ENCODE peak calls at places on chromosomes 11 and 22, in six cellular contexts. B is mesendoderm; N is cardiac muscle cell; F is adrenal gland; W is CD8-positive, alpha-beta memory T cell; I is pancreas. V is an unnamed sample.

GRCh38 chr11:44623321-44623715 is 57.9 kb downstream of the CD82 start:
- DNase-seq in B (no peak), N (no peak), F (peak), W (peak), I (peak), V (no peak)

GRCh38 chr22:19988331-19988808 is 28.3 kb downstream of the ARVCF start:
- DNase-seq in B (no peak), N (no peak), F (no peak), W (no peak), I (no peak), V (no peak)

GRCh38 chr22:48827228-48827810 is 1000.4 kb downstream of the BRD1 start:
- DNase-seq in B (no peak), N (no peak), F (no peak), W (no peak), I (peak), V (no peak)

GRCh38 chr11:115324569-115325432 is 179.4 kb downstream of the CADM1 start:
- DNase-seq in B (peak), N (peak), F (peak), W (peak), I (no peak), V (peak)

GRCh38 chr11:537622-538430 is 499 bp downstream of the LRRC56 start:
- DNase-seq in B (no peak), N (no peak), F (no peak), W (no peak), I (peak), V (no peak)

GRCh38 chr11:76695133-76695532 is 24.6 kb upstream of the LRRC32 start:
- DNase-seq in B (no peak), N (no peak), F (no peak), W (no peak), I (no peak), V (no peak)

GRCh38 chr11:65770951-65771567 is 9.7 kb downstream of the AP5B1 start:
- DNase-seq in B (no peak), N (no peak), F (no peak), W (no peak), I (no peak), V (no peak)

GRCh38 chr11:25991476-25991875 is 340.5 kb upstream of the ANO3 start:
- DNase-seq in B (no peak), N (no peak), F (no peak), W (no peak), I (no peak), V (no peak)

GRCh38 chr11:61173456-61173855 is 12.2 kb upstream of the VPS37C start:
- DNase-seq in B (no peak), N (no peak), F (no peak), W (no peak), I (no peak), V (no peak)

GRCh38 chr11:108115495-108116140 is 5.7 kb upstream of the ACAT1 start:
- DNase-seq in B (peak), N (peak), F (peak), W (no peak), I (peak), V (peak)

DNA sequence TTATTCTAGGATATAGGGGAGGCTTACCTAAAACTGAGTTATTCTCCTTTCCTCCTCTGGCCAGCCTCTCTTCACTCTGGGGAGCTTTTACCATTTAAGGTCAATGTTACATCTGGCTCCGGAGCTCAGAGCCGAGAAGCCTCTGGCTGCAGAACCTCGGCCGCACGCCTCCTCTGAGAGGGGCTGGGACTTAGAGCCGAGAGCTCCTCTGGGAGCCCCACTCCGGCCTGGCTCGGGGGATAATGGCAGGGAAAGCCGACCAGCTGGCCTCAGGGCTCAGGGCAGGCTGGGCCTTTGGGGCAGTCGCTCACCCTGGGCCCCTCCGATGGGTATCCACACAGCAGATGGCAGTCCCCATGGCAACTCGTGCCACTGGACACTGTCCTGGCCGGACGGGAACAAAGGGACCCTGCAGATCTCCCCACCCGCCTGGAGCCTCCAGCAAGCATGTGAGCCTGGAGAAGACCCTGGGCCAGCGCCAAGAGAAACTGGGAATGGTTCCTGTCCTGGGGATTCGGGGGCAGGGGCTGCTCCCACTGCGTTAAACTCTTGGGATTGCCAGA is at the start of gene IRAG1:
- DNase-seq in B (peak), N (peak), F (no peak), W (no peak), I (no peak), V (no peak)
- H3K27ac ChIP-seq in B (no peak), N (peak), F (peak), W (no peak), I (no peak), V (no peak)

GRCh38 chr11:71065794-71066193 is 186.6 kb downstream of the SHANK2 start:
- DNase-seq in B (no peak), N (no peak), F (no peak), W (no peak), I (no peak), V (no peak)
- H3K27ac ChIP-seq in B (no peak), N (no peak), F (no peak), W (no peak), I (no peak), V (no peak)

DNA sequence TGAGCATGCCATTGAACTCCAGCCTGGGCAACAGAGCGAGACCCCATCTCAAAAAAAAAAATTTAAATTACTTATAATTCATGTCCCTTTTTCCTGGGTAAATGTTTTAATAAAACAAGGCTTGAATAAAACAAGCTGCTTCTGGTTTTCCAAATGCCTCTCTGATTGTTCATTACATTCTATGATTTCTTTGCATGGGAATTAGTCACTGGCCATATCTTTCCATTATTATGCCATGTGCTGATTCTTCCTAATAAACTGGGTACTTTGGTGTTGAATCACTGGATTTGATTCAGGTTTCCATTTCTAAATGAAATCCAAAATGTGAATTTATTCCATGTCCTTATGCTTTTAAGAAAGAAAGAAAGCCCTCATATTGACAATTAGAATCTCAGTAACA is 42.6 kb downstream of the ZNF215 start:
- DNase-seq in B (no peak), N (no peak), F (no peak), W (no peak), I (no peak), V (no peak)
- H3K27ac ChIP-seq in B (no peak), N (no peak), F (no peak), W (no peak), I (no peak), V (peak)

DNA sequence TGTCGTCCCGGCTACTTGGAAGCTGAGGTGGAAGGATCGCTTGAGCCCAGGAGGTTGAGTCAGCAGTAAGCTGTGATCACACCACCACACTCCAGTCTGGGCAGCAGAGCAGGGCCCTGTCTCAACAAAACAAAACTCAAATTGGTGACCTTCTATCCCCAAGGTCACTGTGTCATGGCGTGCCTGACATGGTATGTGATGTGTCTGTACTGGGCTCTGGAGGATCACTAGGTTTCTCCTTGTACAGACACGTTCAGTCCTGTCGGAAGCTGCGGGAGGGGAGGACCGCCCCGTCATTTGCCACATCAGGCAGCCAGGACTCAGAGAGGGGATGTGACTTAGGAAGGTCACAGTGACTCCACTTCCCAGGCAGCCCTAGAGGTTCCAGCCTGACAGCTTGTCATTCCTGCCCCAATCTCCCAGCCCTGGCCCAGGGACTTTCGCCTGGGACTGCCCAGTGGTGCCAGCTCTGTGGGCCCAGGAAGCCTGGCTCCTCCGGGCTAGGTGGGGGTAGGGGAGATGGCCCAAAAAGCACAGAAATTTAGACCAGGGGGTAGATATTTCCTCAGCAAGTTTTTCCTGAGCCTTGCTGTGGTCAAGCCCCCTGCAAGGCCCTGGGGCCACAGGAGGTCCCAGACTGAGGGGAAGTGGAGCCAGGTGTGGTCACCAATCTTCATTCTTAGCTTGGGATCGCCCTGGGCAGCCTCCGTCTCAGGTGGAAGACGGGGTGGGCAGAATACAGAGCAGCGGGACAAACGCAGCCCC is 53.2 kb downstream of the TRIOBP start:
- DNase-seq in B (peak), N (peak), F (peak), W (no peak), I (no peak), V (peak)
- H3K27ac ChIP-seq in B (no peak), N (peak), F (peak), W (no peak), I (peak), V (peak)

GRCh38 chr11:64126796-64127195 is 39.1 kb downstream of the MACROD1 start:
- DNase-seq in B (no peak), N (no peak), F (no peak), W (no peak), I (peak), V (no peak)
- H3K27ac ChIP-seq in B (no peak), N (no peak), F (no peak), W (no peak), I (peak), V (no peak)